ENCODE peak calls at places on chromosomes 12 and 14, in four cellular contexts. One of them, this sample, is unnamed. For H3K27me3, the result is how much of the 10 kb centered on the place peaks cover.

GRCh38 chr14:89572566-89573398 is 155.7 kb upstream of the FOXN3 start:
- DNase-seq in tibial artery: no peak
- DNase-seq in Caco-2: no peak
- DNase-seq in IMR-90: no peak
- DNase-seq in this sample: no peak

GRCh38 chr12:50425859-50426258 is 25.2 kb downstream of the LARP4 start:
- DNase-seq in tibial artery: no peak
- DNase-seq in Caco-2: no peak
- DNase-seq in IMR-90: no peak
- DNase-seq in this sample: no peak

GRCh38 chr14:94145902-94146527 is 16.6 kb upstream of the IFI27L2 start:
- DNase-seq in Caco-2: no peak
- DNase-seq in tibial artery: no peak
- DNase-seq in IMR-90: no peak
- DNase-seq in this sample: no peak

GRCh38 chr14:81449114-81449513 is 49.0 kb upstream of the STON2 start:
- DNase-seq in tibial artery: peak
- DNase-seq in Caco-2: no peak
- DNase-seq in IMR-90: no peak
- DNase-seq in this sample: no peak

GRCh38 chr14:94601961-94602391 is 10.2 kb upstream of the SERPINA3 start:
- DNase-seq in tibial artery: peak
- DNase-seq in IMR-90: peak
- DNase-seq in Caco-2: no peak
- DNase-seq in this sample: no peak

GRCh38 chr14:39212034-39212433 is 21.7 kb upstream of the MIA2 start:
- DNase-seq in IMR-90: no peak
- DNase-seq in tibial artery: no peak
- DNase-seq in Caco-2: no peak
- DNase-seq in this sample: no peak

GRCh38 chr12:119178544-119179334 is at the start of gene HSPB8:
- DNase-seq in IMR-90: peak
- DNase-seq in Caco-2: peak
- DNase-seq in tibial artery: peak
- DNase-seq in this sample: peak

GRCh38 chr14:66070542-66071319 is 415.4 kb upstream of the CCDC196 start:
- DNase-seq in tibial artery: no peak
- DNase-seq in Caco-2: peak
- DNase-seq in IMR-90: no peak
- DNase-seq in this sample: no peak

GRCh38 chr12:30719060-30719459 is 23.4 kb upstream of the IPO8 start:
- DNase-seq in IMR-90: peak
- DNase-seq in tibial artery: no peak
- DNase-seq in Caco-2: no peak
- DNase-seq in this sample: no peak

GRCh38 chr12:120469450-120470149 is at the start of gene SRSF9:
- DNase-seq in IMR-90: peak
- DNase-seq in tibial artery: peak
- DNase-seq in Caco-2: peak
- DNase-seq in this sample: peak

GRCh38 chr14:105481886-105482454 is 4.7 kb upstream of the CRIP1 start:
- DNase-seq in Caco-2: peak
- DNase-seq in IMR-90: peak
- DNase-seq in tibial artery: peak
- DNase-seq in this sample: peak

GRCh38 chr14:105484069-105484996 is 2.4 kb upstream of the CRIP1 start:
- DNase-seq in tibial artery: peak
- DNase-seq in IMR-90: no peak
- DNase-seq in Caco-2: no peak
- DNase-seq in this sample: no peak

GRCh38 chr14:105482486-105483110 is 4.1 kb upstream of the CRIP1 start:
- DNase-seq in Caco-2: no peak
- DNase-seq in tibial artery: no peak
- DNase-seq in IMR-90: no peak
- DNase-seq in this sample: no peak

GRCh38 chr14:105484997-105485393 is 1.7 kb upstream of the CRIP1 start:
- DNase-seq in tibial artery: no peak
- DNase-seq in IMR-90: no peak
- DNase-seq in Caco-2: no peak
- DNase-seq in this sample: no peak

DNA sequence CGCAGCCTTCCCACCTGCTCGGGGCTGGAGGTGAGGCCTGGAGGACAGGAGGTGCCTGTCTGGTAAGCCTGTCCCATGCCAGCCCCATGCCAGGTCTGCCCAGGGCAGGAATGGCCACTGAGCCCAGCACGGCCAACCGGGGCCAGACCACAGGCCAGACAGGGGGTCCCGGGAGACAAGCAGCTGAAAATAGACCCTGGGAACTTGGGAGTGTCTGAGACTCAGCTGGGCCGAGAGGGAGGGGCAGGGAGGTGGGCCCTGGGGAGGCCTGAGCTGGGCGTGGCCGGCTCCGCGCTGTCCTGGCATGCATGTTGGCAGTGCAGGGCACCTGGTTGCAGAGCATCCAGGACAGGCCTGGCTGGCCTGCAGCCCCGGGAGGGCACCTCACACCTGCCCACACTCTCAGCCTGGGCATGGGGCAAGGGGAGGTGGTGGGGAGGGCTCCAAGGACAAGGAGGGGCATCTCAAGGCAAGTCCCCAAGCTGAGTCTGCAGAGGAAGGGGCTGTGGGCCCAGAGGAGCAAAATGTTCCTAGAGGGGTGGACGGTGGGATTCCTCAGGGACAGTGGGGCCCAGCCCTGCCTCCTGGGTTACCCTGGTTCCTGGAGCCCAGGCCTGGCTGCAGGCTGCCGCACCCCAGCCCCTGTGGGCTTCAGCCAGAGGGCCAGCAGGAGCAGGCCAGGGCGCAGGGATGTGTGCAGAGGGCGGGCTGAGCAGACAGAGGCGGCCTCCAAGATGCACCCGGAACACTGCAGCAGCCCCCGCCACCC is 3.2 kb upstream of the CRIP1 start:
- DNase-seq in IMR-90: no peak
- DNase-seq in Caco-2: no peak
- DNase-seq in tibial artery: peak
- DNase-seq in this sample: no peak
- H3K27me3 ChIP-seq in IMR-90: under half
- H3K27me3 ChIP-seq in Caco-2: under half
- H3K27me3 ChIP-seq in tibial artery: under half
- H3K27me3 ChIP-seq in this sample: under half

GRCh38 chr14:103528158-103528511 is 861 bp upstream of the TRMT61A start:
- DNase-seq in Caco-2: peak
- DNase-seq in tibial artery: no peak
- DNase-seq in IMR-90: no peak
- DNase-seq in this sample: no peak
- H3K4me3 ChIP-seq in Caco-2: peak
- H3K4me3 ChIP-seq in tibial artery: peak
- H3K4me3 ChIP-seq in IMR-90: peak
- H3K4me3 ChIP-seq in this sample: peak

GRCh38 chr12:124618291-124618902 is 51.0 kb upstream of the NCOR2 start:
- DNase-seq in IMR-90: no peak
- DNase-seq in Caco-2: no peak
- DNase-seq in tibial artery: no peak
- DNase-seq in this sample: no peak
- TF ChIP-seq CTCF in IMR-90: no peak
- TF ChIP-seq CTCF in Caco-2: no peak
- TF ChIP-seq CTCF in tibial artery: no peak
- TF ChIP-seq CTCF in this sample: no peak

GRCh38 chr12:52561880-52562449 is 9.0 kb upstream of the KRT71 start:
- DNase-seq in tibial artery: no peak
- DNase-seq in IMR-90: no peak
- DNase-seq in Caco-2: peak
- DNase-seq in this sample: no peak
- H3K27me3 ChIP-seq in tibial artery: under half
- H3K27me3 ChIP-seq in IMR-90: under half
- H3K27me3 ChIP-seq in Caco-2: under half
- H3K27me3 ChIP-seq in this sample: under half

GRCh38 chr14:24238527-24239037 is 3.8 kb downstream of the TINF2 start:
- DNase-seq in Caco-2: no peak
- DNase-seq in tibial artery: no peak
- DNase-seq in IMR-90: no peak
- DNase-seq in this sample: no peak
- H3K4me3 ChIP-seq in Caco-2: no peak
- H3K4me3 ChIP-seq in tibial artery: no peak
- H3K4me3 ChIP-seq in IMR-90: no peak
- H3K4me3 ChIP-seq in this sample: no peak

GRCh38 chr12:42458575-42458974 is 131.0 kb downstream of the PRICKLE1 start:
- DNase-seq in Caco-2: no peak
- DNase-seq in IMR-90: no peak
- DNase-seq in tibial artery: no peak
- DNase-seq in this sample: no peak
- TF ChIP-seq CTCF in Caco-2: no peak
- TF ChIP-seq CTCF in IMR-90: no peak
- TF ChIP-seq CTCF in tibial artery: no peak
- TF ChIP-seq CTCF in this sample: no peak

GRCh38 chr12:102879-103168 is 36.3 kb downstream of the IQSEC3 start:
- DNase-seq in Caco-2: no peak
- DNase-seq in tibial artery: no peak
- DNase-seq in IMR-90: no peak
- DNase-seq in this sample: no peak
- H3K27me3 ChIP-seq in Caco-2: under half
- H3K27me3 ChIP-seq in tibial artery: half or more
- H3K27me3 ChIP-seq in IMR-90: under half
- H3K27me3 ChIP-seq in this sample: half or more

GRCh38 chr12:66191547-66192126 is 2.6 kb downstream of the IRAK3 start:
- DNase-seq in Caco-2: no peak
- DNase-seq in IMR-90: no peak
- DNase-seq in tibial artery: no peak
- DNase-seq in this sample: no peak
- H3K4me3 ChIP-seq in Caco-2: no peak
- H3K4me3 ChIP-seq in IMR-90: no peak
- H3K4me3 ChIP-seq in tibial artery: no peak
- H3K4me3 ChIP-seq in this sample: no peak